ENCODE peak calls at places on chromosomes 16 and 17, in seven cellular contexts. One of them, this sample, is unnamed.

GRCh38 chr16:23069844-23070243 is 79.4 kb downstream of the USP31 start:
- DNase-seq in stimulated activated CD4-positive, alpha-beta T cell treated with anti-CD3 and anti-CD28 coated beads, Interleukin-2, amount 100 ng/mL, for 24 hours: no peak
- DNase-seq in stimulated activated CD8-positive, alpha-beta memory T cell treated with anti-CD3 and anti-CD28 coated beads, Interleukin-15, amount 100 ng/mL, for 48 hours: no peak
- DNase-seq in ELR: no peak
- DNase-seq in stimulated activated naive CD4-positive, alpha-beta T cell: no peak
- DNase-seq in esophagus squamous epithelium: no peak
- DNase-seq in MV-4-11: no peak
- DNase-seq in this sample: no peak

GRCh38 chr17:71828182-71828596 is 292.6 kb upstream of the SOX9 start:
- DNase-seq in ELR: peak; percentile 53
- DNase-seq in stimulated activated CD8-positive, alpha-beta memory T cell treated with anti-CD3 and anti-CD28 coated beads, Interleukin-15, amount 100 ng/mL, for 48 hours: no peak
- DNase-seq in stimulated activated CD4-positive, alpha-beta T cell treated with anti-CD3 and anti-CD28 coated beads, Interleukin-2, amount 100 ng/mL, for 24 hours: no peak
- DNase-seq in stimulated activated naive CD4-positive, alpha-beta T cell: no peak
- DNase-seq in esophagus squamous epithelium: no peak
- DNase-seq in MV-4-11: no peak
- DNase-seq in this sample: no peak

GRCh38 chr16:19997264-19997663 is 76.4 kb downstream of the GPR139 start:
- DNase-seq in stimulated activated CD4-positive, alpha-beta T cell treated with anti-CD3 and anti-CD28 coated beads, Interleukin-2, amount 100 ng/mL, for 24 hours: no peak
- DNase-seq in ELR: no peak
- DNase-seq in MV-4-11: no peak
- DNase-seq in esophagus squamous epithelium: no peak
- DNase-seq in stimulated activated naive CD4-positive, alpha-beta T cell: no peak
- DNase-seq in stimulated activated CD8-positive, alpha-beta memory T cell treated with anti-CD3 and anti-CD28 coated beads, Interleukin-15, amount 100 ng/mL, for 48 hours: no peak
- DNase-seq in this sample: no peak

GRCh38 chr16:71426069-71426879 is 15.6 kb downstream of the TLE7 start:
- DNase-seq in MV-4-11: no peak
- DNase-seq in stimulated activated CD4-positive, alpha-beta T cell treated with anti-CD3 and anti-CD28 coated beads, Interleukin-2, amount 100 ng/mL, for 24 hours: peak; percentile 50
- DNase-seq in stimulated activated naive CD4-positive, alpha-beta T cell: peak; percentile 81
- DNase-seq in ELR: peak; percentile 94
- DNase-seq in esophagus squamous epithelium: no peak
- DNase-seq in stimulated activated CD8-positive, alpha-beta memory T cell treated with anti-CD3 and anti-CD28 coated beads, Interleukin-15, amount 100 ng/mL, for 48 hours: peak; percentile 26
- DNase-seq in this sample: peak; percentile 21

GRCh38 chr16:67104845-67105244 is 4.9 kb upstream of the PHAF1 start:
- DNase-seq in stimulated activated CD8-positive, alpha-beta memory T cell treated with anti-CD3 and anti-CD28 coated beads, Interleukin-15, amount 100 ng/mL, for 48 hours: no peak
- DNase-seq in esophagus squamous epithelium: no peak
- DNase-seq in MV-4-11: no peak
- DNase-seq in stimulated activated CD4-positive, alpha-beta T cell treated with anti-CD3 and anti-CD28 coated beads, Interleukin-2, amount 100 ng/mL, for 24 hours: no peak
- DNase-seq in ELR: no peak
- DNase-seq in stimulated activated naive CD4-positive, alpha-beta T cell: no peak
- DNase-seq in this sample: no peak

GRCh38 chr16:68298907-68299515 is 11.7 kb downstream of the SLC7A6OS start:
- DNase-seq in esophagus squamous epithelium: no peak
- DNase-seq in stimulated activated naive CD4-positive, alpha-beta T cell: no peak
- DNase-seq in stimulated activated CD8-positive, alpha-beta memory T cell treated with anti-CD3 and anti-CD28 coated beads, Interleukin-15, amount 100 ng/mL, for 48 hours: no peak
- DNase-seq in ELR: peak; percentile 71
- DNase-seq in stimulated activated CD4-positive, alpha-beta T cell treated with anti-CD3 and anti-CD28 coated beads, Interleukin-2, amount 100 ng/mL, for 24 hours: no peak
- DNase-seq in MV-4-11: no peak
- DNase-seq in this sample: no peak

GRCh38 chr17:34979650-34980352 is 511 bp upstream of the LIG3 start:
- DNase-seq in ELR: peak; percentile 32
- DNase-seq in stimulated activated CD8-positive, alpha-beta memory T cell treated with anti-CD3 and anti-CD28 coated beads, Interleukin-15, amount 100 ng/mL, for 48 hours: no peak
- DNase-seq in stimulated activated naive CD4-positive, alpha-beta T cell: no peak
- DNase-seq in stimulated activated CD4-positive, alpha-beta T cell treated with anti-CD3 and anti-CD28 coated beads, Interleukin-2, amount 100 ng/mL, for 24 hours: no peak
- DNase-seq in MV-4-11: no peak
- DNase-seq in esophagus squamous epithelium: no peak
- DNase-seq in this sample: no peak

GRCh38 chr17:36657390-36657762 is 56.0 kb downstream of the MRM1 start:
- DNase-seq in stimulated activated CD4-positive, alpha-beta T cell treated with anti-CD3 and anti-CD28 coated beads, Interleukin-2, amount 100 ng/mL, for 24 hours: no peak
- DNase-seq in stimulated activated CD8-positive, alpha-beta memory T cell treated with anti-CD3 and anti-CD28 coated beads, Interleukin-15, amount 100 ng/mL, for 48 hours: no peak
- DNase-seq in MV-4-11: no peak
- DNase-seq in esophagus squamous epithelium: no peak
- DNase-seq in stimulated activated naive CD4-positive, alpha-beta T cell: no peak
- DNase-seq in ELR: no peak
- DNase-seq in this sample: no peak

GRCh38 chr17:49471769-49472168 is 23.3 kb upstream of the NGFR start:
- DNase-seq in MV-4-11: no peak
- DNase-seq in stimulated activated CD4-positive, alpha-beta T cell treated with anti-CD3 and anti-CD28 coated beads, Interleukin-2, amount 100 ng/mL, for 24 hours: no peak
- DNase-seq in stimulated activated naive CD4-positive, alpha-beta T cell: no peak
- DNase-seq in ELR: no peak
- DNase-seq in esophagus squamous epithelium: no peak
- DNase-seq in stimulated activated CD8-positive, alpha-beta memory T cell treated with anti-CD3 and anti-CD28 coated beads, Interleukin-15, amount 100 ng/mL, for 48 hours: no peak
- DNase-seq in this sample: no peak

GRCh38 chr17:38844261-38844757 is 9.2 kb downstream of the RPL23 start:
- DNase-seq in stimulated activated naive CD4-positive, alpha-beta T cell: no peak
- DNase-seq in esophagus squamous epithelium: no peak
- DNase-seq in stimulated activated CD8-positive, alpha-beta memory T cell treated with anti-CD3 and anti-CD28 coated beads, Interleukin-15, amount 100 ng/mL, for 48 hours: no peak
- DNase-seq in ELR: no peak
- DNase-seq in MV-4-11: peak; percentile 18
- DNase-seq in stimulated activated CD4-positive, alpha-beta T cell treated with anti-CD3 and anti-CD28 coated beads, Interleukin-2, amount 100 ng/mL, for 24 hours: no peak
- DNase-seq in this sample: no peak

GRCh38 chr16:54287018-54287757 is 601 bp upstream of the IRX3 start:
- DNase-seq in esophagus squamous epithelium: no peak
- DNase-seq in stimulated activated CD8-positive, alpha-beta memory T cell treated with anti-CD3 and anti-CD28 coated beads, Interleukin-15, amount 100 ng/mL, for 48 hours: no peak
- DNase-seq in stimulated activated CD4-positive, alpha-beta T cell treated with anti-CD3 and anti-CD28 coated beads, Interleukin-2, amount 100 ng/mL, for 24 hours: no peak
- DNase-seq in ELR: no peak
- DNase-seq in MV-4-11: no peak
- DNase-seq in stimulated activated naive CD4-positive, alpha-beta T cell: no peak
- DNase-seq in this sample: no peak

GRCh38 chr16:82832861-82833260 is 206.1 kb downstream of the CDH13 start:
- DNase-seq in stimulated activated CD8-positive, alpha-beta memory T cell treated with anti-CD3 and anti-CD28 coated beads, Interleukin-15, amount 100 ng/mL, for 48 hours: no peak
- DNase-seq in stimulated activated naive CD4-positive, alpha-beta T cell: no peak
- DNase-seq in MV-4-11: no peak
- DNase-seq in esophagus squamous epithelium: no peak
- DNase-seq in ELR: peak; percentile 60
- DNase-seq in stimulated activated CD4-positive, alpha-beta T cell treated with anti-CD3 and anti-CD28 coated beads, Interleukin-2, amount 100 ng/mL, for 24 hours: no peak
- DNase-seq in this sample: no peak

GRCh38 chr16:65769776-65770438 is 596.6 kb upstream of the CDH5 start:
- DNase-seq in ELR: no peak
- DNase-seq in esophagus squamous epithelium: no peak
- DNase-seq in MV-4-11: peak; percentile 87
- DNase-seq in stimulated activated naive CD4-positive, alpha-beta T cell: no peak
- DNase-seq in stimulated activated CD4-positive, alpha-beta T cell treated with anti-CD3 and anti-CD28 coated beads, Interleukin-2, amount 100 ng/mL, for 24 hours: no peak
- DNase-seq in stimulated activated CD8-positive, alpha-beta memory T cell treated with anti-CD3 and anti-CD28 coated beads, Interleukin-15, amount 100 ng/mL, for 48 hours: no peak
- DNase-seq in this sample: no peak

GRCh38 chr16:50285406-50286003 is 19.2 kb downstream of the ADCY7 start:
- DNase-seq in stimulated activated CD4-positive, alpha-beta T cell treated with anti-CD3 and anti-CD28 coated beads, Interleukin-2, amount 100 ng/mL, for 24 hours: no peak
- DNase-seq in stimulated activated CD8-positive, alpha-beta memory T cell treated with anti-CD3 and anti-CD28 coated beads, Interleukin-15, amount 100 ng/mL, for 48 hours: no peak
- DNase-seq in MV-4-11: no peak
- DNase-seq in ELR: no peak
- DNase-seq in stimulated activated naive CD4-positive, alpha-beta T cell: no peak
- DNase-seq in esophagus squamous epithelium: no peak
- DNase-seq in this sample: no peak

GRCh38 chr17:17191346-17191792 is 14.8 kb downstream of the PLD6 start:
- DNase-seq in esophagus squamous epithelium: no peak
- DNase-seq in stimulated activated CD8-positive, alpha-beta memory T cell treated with anti-CD3 and anti-CD28 coated beads, Interleukin-15, amount 100 ng/mL, for 48 hours: no peak
- DNase-seq in stimulated activated CD4-positive, alpha-beta T cell treated with anti-CD3 and anti-CD28 coated beads, Interleukin-2, amount 100 ng/mL, for 24 hours: no peak
- DNase-seq in stimulated activated naive CD4-positive, alpha-beta T cell: no peak
- DNase-seq in ELR: peak; percentile 89
- DNase-seq in MV-4-11: no peak
- DNase-seq in this sample: no peak

GRCh38 chr16:84893849-84894599 is 74.2 kb downstream of the CRISPLD2 start:
- DNase-seq in esophagus squamous epithelium: no peak
- DNase-seq in ELR: no peak
- DNase-seq in stimulated activated naive CD4-positive, alpha-beta T cell: no peak
- DNase-seq in MV-4-11: peak; percentile 74
- DNase-seq in stimulated activated CD8-positive, alpha-beta memory T cell treated with anti-CD3 and anti-CD28 coated beads, Interleukin-15, amount 100 ng/mL, for 48 hours: no peak
- DNase-seq in stimulated activated CD4-positive, alpha-beta T cell treated with anti-CD3 and anti-CD28 coated beads, Interleukin-2, amount 100 ng/mL, for 24 hours: no peak
- DNase-seq in this sample: no peak

GRCh38 chr16:68401871-68402747 is 46.2 kb downstream of the SMPD3 start:
- DNase-seq in stimulated activated naive CD4-positive, alpha-beta T cell: no peak
- DNase-seq in MV-4-11: peak; percentile 87
- DNase-seq in stimulated activated CD4-positive, alpha-beta T cell treated with anti-CD3 and anti-CD28 coated beads, Interleukin-2, amount 100 ng/mL, for 24 hours: no peak
- DNase-seq in ELR: peak; percentile 77
- DNase-seq in esophagus squamous epithelium: no peak
- DNase-seq in stimulated activated CD8-positive, alpha-beta memory T cell treated with anti-CD3 and anti-CD28 coated beads, Interleukin-15, amount 100 ng/mL, for 48 hours: no peak
- DNase-seq in this sample: no peak

GRCh38 chr16:81293909-81294802 is 20.6 kb upstream of the GAN start:
- DNase-seq in stimulated activated naive CD4-positive, alpha-beta T cell: no peak
- DNase-seq in esophagus squamous epithelium: no peak
- DNase-seq in MV-4-11: no peak
- DNase-seq in ELR: no peak
- DNase-seq in stimulated activated CD4-positive, alpha-beta T cell treated with anti-CD3 and anti-CD28 coated beads, Interleukin-2, amount 100 ng/mL, for 24 hours: no peak
- DNase-seq in stimulated activated CD8-positive, alpha-beta memory T cell treated with anti-CD3 and anti-CD28 coated beads, Interleukin-15, amount 100 ng/mL, for 48 hours: no peak
- DNase-seq in this sample: no peak

GRCh38 chr17:59439711-59440110 is 108.3 kb downstream of the YPEL2 start:
- DNase-seq in ELR: no peak
- DNase-seq in MV-4-11: no peak
- DNase-seq in stimulated activated CD4-positive, alpha-beta T cell treated with anti-CD3 and anti-CD28 coated beads, Interleukin-2, amount 100 ng/mL, for 24 hours: no peak
- DNase-seq in stimulated activated CD8-positive, alpha-beta memory T cell treated with anti-CD3 and anti-CD28 coated beads, Interleukin-15, amount 100 ng/mL, for 48 hours: no peak
- DNase-seq in esophagus squamous epithelium: no peak
- DNase-seq in stimulated activated naive CD4-positive, alpha-beta T cell: no peak
- DNase-seq in this sample: no peak

GRCh38 chr17:76405967-76406647 is 21.7 kb downstream of the SPHK1 start:
- DNase-seq in esophagus squamous epithelium: no peak
- DNase-seq in stimulated activated naive CD4-positive, alpha-beta T cell: no peak
- DNase-seq in ELR: no peak
- DNase-seq in stimulated activated CD4-positive, alpha-beta T cell treated with anti-CD3 and anti-CD28 coated beads, Interleukin-2, amount 100 ng/mL, for 24 hours: no peak
- DNase-seq in MV-4-11: peak; percentile 94
- DNase-seq in stimulated activated CD8-positive, alpha-beta memory T cell treated with anti-CD3 and anti-CD28 coated beads, Interleukin-15, amount 100 ng/mL, for 48 hours: no peak
- DNase-seq in this sample: no peak

GRCh38 chr17:72122668-72123495 is 2.1 kb downstream of the SOX9 start:
- DNase-seq in esophagus squamous epithelium: no peak
- DNase-seq in stimulated activated naive CD4-positive, alpha-beta T cell: no peak
- DNase-seq in stimulated activated CD8-positive, alpha-beta memory T cell treated with anti-CD3 and anti-CD28 coated beads, Interleukin-15, amount 100 ng/mL, for 48 hours: no peak
- DNase-seq in ELR: peak; percentile 78
- DNase-seq in MV-4-11: no peak
- DNase-seq in stimulated activated CD4-positive, alpha-beta T cell treated with anti-CD3 and anti-CD28 coated beads, Interleukin-2, amount 100 ng/mL, for 24 hours: no peak
- DNase-seq in this sample: no peak

GRCh38 chr17:43399839-43400328 is 1.1 kb downstream of the ARL4D start:
- DNase-seq in esophagus squamous epithelium: no peak
- DNase-seq in ELR: no peak
- DNase-seq in stimulated activated naive CD4-positive, alpha-beta T cell: no peak
- DNase-seq in stimulated activated CD8-positive, alpha-beta memory T cell treated with anti-CD3 and anti-CD28 coated beads, Interleukin-15, amount 100 ng/mL, for 48 hours: no peak
- DNase-seq in stimulated activated CD4-positive, alpha-beta T cell treated with anti-CD3 and anti-CD28 coated beads, Interleukin-2, amount 100 ng/mL, for 24 hours: no peak
- DNase-seq in MV-4-11: no peak
- DNase-seq in this sample: no peak

GRCh38 chr16:4694664-4695451 is 1.5 kb downstream of the NUDT16L1 start:
- DNase-seq in stimulated activated naive CD4-positive, alpha-beta T cell: no peak
- DNase-seq in stimulated activated CD4-positive, alpha-beta T cell treated with anti-CD3 and anti-CD28 coated beads, Interleukin-2, amount 100 ng/mL, for 24 hours: no peak
- DNase-seq in esophagus squamous epithelium: no peak
- DNase-seq in MV-4-11: no peak
- DNase-seq in stimulated activated CD8-positive, alpha-beta memory T cell treated with anti-CD3 and anti-CD28 coated beads, Interleukin-15, amount 100 ng/mL, for 48 hours: no peak
- DNase-seq in ELR: no peak
- DNase-seq in this sample: no peak

GRCh38 chr17:32523017-32523680 is 36.4 kb downstream of the CDK5R1 start:
- DNase-seq in esophagus squamous epithelium: no peak
- DNase-seq in MV-4-11: peak; percentile 65
- DNase-seq in ELR: no peak
- DNase-seq in stimulated activated CD4-positive, alpha-beta T cell treated with anti-CD3 and anti-CD28 coated beads, Interleukin-2, amount 100 ng/mL, for 24 hours: peak; percentile 48
- DNase-seq in stimulated activated CD8-positive, alpha-beta memory T cell treated with anti-CD3 and anti-CD28 coated beads, Interleukin-15, amount 100 ng/mL, for 48 hours: peak; percentile 44
- DNase-seq in stimulated activated naive CD4-positive, alpha-beta T cell: no peak
- DNase-seq in this sample: no peak

This sample was measured in T-cell.